ENCODE peak calls at places on chromosomes 7 and 10, in four cellular contexts. X, O, Q and J are unnamed samples.

GRCh38 chr7:30168800-30169584 is 34.2 kb downstream of the MTURN start:
- DNase-seq in X (no peak), O (no peak), Q (no peak), J (no peak)

GRCh38 chr7:20798694-20799121 is 12.0 kb upstream of the SP8 start:
- DNase-seq in X (no peak), O (no peak), Q (no peak), J (no peak)

GRCh38 chr10:77746313-77746712 is 108.7 kb upstream of the KCNMA1 start:
- DNase-seq in X (peak), O (no peak), Q (no peak), J (no peak)

GRCh38 chr10:23522345-23522744 is 83.5 kb downstream of the OTUD1 start:
- DNase-seq in X (peak), O (no peak), Q (no peak), J (no peak)

GRCh38 chr7:901041-901387 is 24.7 kb downstream of the GET4 start:
- DNase-seq in X (no peak), O (no peak), Q (no peak), J (no peak)

GRCh38 chr10:70960316-70960715 is 72.0 kb upstream of the PCBD1 start:
- DNase-seq in X (no peak), O (no peak), Q (no peak), J (no peak)

GRCh38 chr7:50703654-50704053 is 79.0 kb downstream of the GRB10 start:
- DNase-seq in X (no peak), O (no peak), Q (no peak), J (no peak)

GRCh38 chr7:42385912-42386311 is 148.9 kb upstream of the GLI3 start:
- DNase-seq in X (no peak), O (no peak), Q (no peak), J (no peak)

GRCh38 chr7:55435466-55435865 is 70.3 kb downstream of the LANCL2 start:
- DNase-seq in X (no peak), O (no peak), Q (no peak), J (no peak)